ENCODE peak calls at places on chromosomes 2 and 18, in seven cellular contexts. J, Y, P, K, X, A and C are unnamed samples. For H3K4me1, the result is how much of the 10 kb centered on the place peaks cover.

GRCh38 chr2:167293172-167293781 is 405.0 kb downstream of the XIRP2 start:
- DNase-seq in J (no peak), Y (peak), P (no peak), K (no peak), X (no peak), A (peak), C (no peak)

GRCh38 chr2:20209373-20210109 is 15.4 kb downstream of the SDC1 start:
- DNase-seq in J (no peak), Y (no peak), P (no peak), K (no peak), X (no peak), A (no peak), C (no peak)

GRCh38 chr2:158953926-158954763 is 14.3 kb upstream of the TANC1 start:
- DNase-seq in J (peak), Y (peak), P (no peak), K (peak), X (peak), A (no peak), C (no peak)

GRCh38 chr2:241031436-241032165 is 33.2 kb downstream of the SNED1 start:
- DNase-seq in J (no peak), Y (no peak), P (no peak), K (no peak), X (no peak), A (no peak), C (no peak)

GRCh38 chr18:55920063-55920462 is 332.1 kb upstream of the TCF4 start:
- DNase-seq in J (no peak), Y (no peak), P (no peak), K (no peak), X (no peak), A (no peak), C (no peak)

GRCh38 chr18:50796495-50796894 is 23.3 kb downstream of the MRO start:
- DNase-seq in J (no peak), Y (no peak), P (no peak), K (no peak), X (no peak), A (no peak), C (no peak)

GRCh38 chr18:37483221-37483971 is 82.2 kb downstream of the CELF4 start:
- DNase-seq in J (no peak), Y (peak), P (peak), K (no peak), X (no peak), A (peak), C (no peak)

GRCh38 chr2:172179045-172179742 is 76.5 kb upstream of the DLX2 start:
- DNase-seq in J (no peak), Y (no peak), P (no peak), K (no peak), X (no peak), A (peak), C (no peak)

GRCh38 chr2:101717041-101717817 is 19.7 kb downstream of the MAP4K4 start:
- DNase-seq in J (no peak), Y (no peak), P (peak), K (no peak), X (no peak), A (peak), C (no peak)

GRCh38 chr2:205555816-205556215 is 126.5 kb upstream of the NRP2 start:
- DNase-seq in J (no peak), Y (no peak), P (no peak), K (no peak), X (no peak), A (no peak), C (no peak)

GRCh38 chr2:43018179-43019024 is 208.0 kb downstream of the ZFP36L2 start:
- DNase-seq in J (no peak), Y (peak), P (no peak), K (peak), X (peak), A (no peak), C (peak)

GRCh38 chr2:186822323-186822722 is 26.6 kb downstream of the ZSWIM2 start:
- DNase-seq in J (no peak), Y (no peak), P (no peak), K (no peak), X (no peak), A (no peak), C (no peak)

GRCh38 chr2:85717308-85718005 is 23.3 kb downstream of the GNLY start:
- DNase-seq in J (peak), Y (peak), P (no peak), K (no peak), X (no peak), A (no peak), C (peak)

GRCh38 chr2:85913854-85914524 is 25.2 kb upstream of the ST3GAL5 start:
- DNase-seq in J (no peak), Y (peak), P (no peak), K (no peak), X (no peak), A (no peak), C (no peak)

GRCh38 chr18:3889121-3889520 is 439.1 kb downstream of the TGIF1 start:
- DNase-seq in J (no peak), Y (no peak), P (no peak), K (no peak), X (no peak), A (no peak), C (no peak)

GRCh38 chr2:40103163-40103562 is 324.1 kb upstream of the THUMPD2 start:
- DNase-seq in J (no peak), Y (peak), P (no peak), K (no peak), X (no peak), A (no peak), C (no peak)
- H3K4me1 ChIP-seq in J (under half), Y (under half), P (under half), K (under half), X (half or more), A (under half), C (under half)

DNA sequence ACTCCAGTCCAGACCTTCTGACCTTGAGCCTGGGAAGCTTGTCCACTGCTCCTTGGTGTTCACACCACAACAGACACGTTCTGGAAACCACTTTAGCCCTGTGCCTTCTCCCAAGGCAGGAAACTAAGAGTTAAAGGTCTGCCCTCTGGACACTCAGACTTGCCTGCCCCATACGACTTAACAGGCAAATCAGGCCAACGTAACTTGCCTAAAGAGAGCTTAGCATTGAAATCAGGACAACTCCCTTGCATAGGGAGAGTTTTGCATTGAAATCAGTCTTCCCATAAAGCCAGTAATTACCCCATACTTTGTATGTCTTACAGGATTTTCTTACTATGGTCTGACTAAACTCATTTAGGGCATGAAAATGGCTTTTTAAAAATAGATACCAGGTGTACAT is 18.5 kb downstream of the NFE2L2 start:
- DNase-seq in J (no peak), Y (no peak), P (peak), K (no peak), X (no peak), A (no peak), C (no peak)
- H3K4me1 ChIP-seq in J (under half), Y (half or more), P (half or more), K (half or more), X (half or more), A (under half), C (half or more)

DNA sequence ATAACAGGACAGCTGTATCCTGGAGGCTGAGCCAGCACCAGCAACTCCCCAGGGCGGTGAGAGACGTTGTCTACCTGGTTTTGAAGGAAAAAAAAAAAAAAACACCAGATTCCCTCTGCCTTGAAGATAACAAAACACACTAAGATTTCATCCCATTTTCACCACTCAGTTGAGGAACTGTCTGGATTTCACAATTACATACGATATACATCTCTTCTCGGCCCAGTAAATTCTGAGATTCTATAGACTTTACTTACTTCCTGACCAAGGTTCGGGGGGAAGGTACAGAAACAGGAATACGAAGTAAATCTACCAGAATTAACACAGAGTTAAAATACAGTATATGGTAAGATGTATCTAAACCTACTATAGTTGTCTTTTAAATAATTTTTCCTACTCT is 8.4 kb downstream of the ZNF516 start:
- DNase-seq in J (no peak), Y (no peak), P (no peak), K (no peak), X (no peak), A (no peak), C (no peak)
- H3K4me1 ChIP-seq in J (under half), Y (under half), P (half or more), K (under half), X (under half), A (under half), C (under half)

GRCh38 chr18:77016133-77016839 is 116.3 kb downstream of the MBP start:
- DNase-seq in J (no peak), Y (no peak), P (no peak), K (no peak), X (no peak), A (no peak), C (peak)

GRCh38 chr18:77016936-77017335 is 115.6 kb downstream of the MBP start:
- DNase-seq in J (no peak), Y (no peak), P (no peak), K (no peak), X (no peak), A (no peak), C (no peak)

GRCh38 chr18:77013777-77014525 is 118.6 kb downstream of the MBP start:
- DNase-seq in J (no peak), Y (no peak), P (no peak), K (no peak), X (peak), A (no peak), C (peak)

GRCh38 chr18:77014538-77014937 is 118.0 kb downstream of the MBP start:
- DNase-seq in J (no peak), Y (no peak), P (no peak), K (no peak), X (peak), A (no peak), C (peak)

GRCh38 chr18:77015176-77015575 is 117.4 kb downstream of the MBP start:
- DNase-seq in J (no peak), Y (no peak), P (no peak), K (no peak), X (no peak), A (no peak), C (no peak)
- H3K4me1 ChIP-seq in J (under half), Y (under half), P (under half), K (under half), X (under half), A (under half), C (under half)

DNA sequence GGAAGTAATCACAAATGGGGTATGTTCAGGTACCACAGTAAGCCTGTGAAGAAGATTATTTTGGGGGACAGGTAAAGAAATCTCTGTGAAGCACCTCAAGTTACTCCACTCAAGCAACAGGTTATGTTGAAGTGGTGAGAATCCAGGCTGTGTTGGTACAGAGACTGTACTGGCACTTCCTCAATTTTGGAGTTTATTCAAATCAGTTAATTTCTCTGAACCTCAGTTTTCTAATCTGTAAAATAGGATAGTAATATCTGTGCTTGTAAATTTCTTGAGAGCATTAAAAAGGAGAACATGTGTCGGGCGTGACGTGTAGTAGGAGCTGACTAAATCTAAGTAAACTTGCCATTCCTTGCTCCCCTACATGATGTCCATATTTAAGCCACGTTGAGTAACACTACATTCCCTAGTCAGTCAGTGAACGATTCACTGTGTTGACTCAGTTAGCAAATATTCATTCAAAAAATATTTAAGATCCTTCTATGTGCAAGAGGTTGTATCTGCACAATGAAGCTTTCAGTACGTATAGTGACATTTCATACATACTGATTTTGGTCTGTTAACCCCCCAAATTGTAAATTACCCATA is 504.2 kb downstream of the ZEB2 start:
- DNase-seq in J (no peak), Y (peak), P (no peak), K (no peak), X (no peak), A (no peak), C (no peak)
- H3K4me1 ChIP-seq in J (under half), Y (under half), P (under half), K (under half), X (under half), A (under half), C (under half)

DNA sequence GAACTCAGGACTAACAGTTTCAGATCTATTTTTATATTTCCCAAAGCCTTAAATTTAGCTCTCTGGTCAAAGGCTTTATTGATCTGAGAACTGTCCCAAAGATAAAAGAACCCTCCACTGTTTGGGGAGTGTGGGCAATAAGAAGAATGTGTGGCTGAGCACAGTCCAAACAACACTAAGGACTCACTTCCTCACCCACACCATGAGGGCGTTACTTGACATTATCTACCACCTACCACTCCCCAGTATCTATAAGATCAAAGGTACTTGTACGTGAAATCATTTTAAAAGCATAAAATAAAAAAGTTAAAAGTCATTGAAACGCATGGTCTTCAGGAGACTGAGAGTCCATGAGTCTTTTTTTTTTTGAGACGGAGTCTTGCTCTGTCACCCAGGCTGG is 54.6 kb upstream of the NFU1 start:
- DNase-seq in J (no peak), Y (no peak), P (no peak), K (no peak), X (no peak), A (no peak), C (no peak)
- H3K4me1 ChIP-seq in J (under half), Y (half or more), P (under half), K (under half), X (under half), A (under half), C (under half)

GRCh38 chr2:197136452-197136851 is 174.1 kb downstream of the ANKRD44 start:
- DNase-seq in J (no peak), Y (no peak), P (no peak), K (no peak), X (no peak), A (no peak), C (no peak)
- H3K4me1 ChIP-seq in J (under half), Y (under half), P (half or more), K (under half), X (under half), A (under half), C (under half)